ENCODE peak calls at places on chromosomes 1 and 21, in seven cellular contexts. W is SK-MEL-5; P is NCI-H446; G is Right ventricle myocardium superior; I is CD8-positive, alpha-beta memory T cell; X is Kasumi-1; N is ELR. D is an unnamed sample.

GRCh38 chr1:27503033-27503432 is 13.1 kb upstream of the WASF2 start:
- DNase-seq in X (no peak), N (no peak), I (no peak), W (no peak), G (no peak), P (no peak), D (no peak)

GRCh38 chr1:12159826-12160225 is 7.0 kb upstream of the TNFRSF1B start:
- DNase-seq in I (no peak), P (no peak), X (no peak), W (no peak), G (peak), N (no peak), D (no peak)

GRCh38 chr21:29834617-29835016 is 105.2 kb downstream of the GRIK1 start:
- DNase-seq in P (no peak), W (no peak), I (no peak), G (no peak), X (no peak), N (no peak), D (no peak)

GRCh38 chr1:234531181-234532132 is 52.5 kb upstream of the TARBP1 start:
- DNase-seq in G (peak), P (peak), N (no peak), X (no peak), W (no peak), I (no peak), D (no peak)

GRCh38 chr1:39361446-39361845 is 130.0 kb upstream of the BMP8A start:
- DNase-seq in P (no peak), W (no peak), G (no peak), X (no peak), I (no peak), N (no peak), D (no peak)

GRCh38 chr1:174990382-174990999 is 9.3 kb upstream of the CACYBP start:
- DNase-seq in I (no peak), N (peak), P (no peak), X (peak), G (no peak), W (peak), D (peak)

GRCh38 chr1:9872430-9873165 is 37.5 kb downstream of the CTNNBIP1 start:
- DNase-seq in X (no peak), P (peak), W (no peak), I (no peak), G (no peak), N (peak), D (no peak)

GRCh38 chr1:46757256-46757955 is 38.5 kb upstream of the EFCAB14 start:
- DNase-seq in W (no peak), P (no peak), I (no peak), X (no peak), G (no peak), N (no peak), D (no peak)

GRCh38 chr1:186595969-186596368 is 84.3 kb downstream of the PTGS2 start:
- DNase-seq in N (peak), G (no peak), I (no peak), W (no peak), P (no peak), X (no peak), D (peak)

GRCh38 chr1:205435904-205436573 is 14.2 kb upstream of the LEMD1 start:
- DNase-seq in I (no peak), X (no peak), N (no peak), W (no peak), P (no peak), G (no peak), D (no peak)

GRCh38 chr1:158527190-158527815 is 26.9 kb downstream of the OR6Y1 start:
- DNase-seq in W (peak), P (no peak), N (peak), I (no peak), G (no peak), X (peak), D (no peak)

GRCh38 chr1:95094923-95095322 is 22.2 kb upstream of the ALG14 start:
- DNase-seq in N (no peak), X (no peak), P (no peak), W (no peak), I (no peak), G (no peak), D (no peak)

GRCh38 chr1:201626629-201627275 is 87.8 kb downstream of the NAV1 start:
- DNase-seq in P (no peak), I (no peak), X (no peak), G (no peak), W (no peak), N (no peak), D (no peak)

GRCh38 chr1:204988201-204988600 is 54.8 kb upstream of the CNTN2 start:
- DNase-seq in X (no peak), W (no peak), G (no peak), I (no peak), N (no peak), P (no peak), D (no peak)

GRCh38 chr1:95067069-95067468 is 5.7 kb downstream of the ALG14 start:
- DNase-seq in N (no peak), I (no peak), G (no peak), W (no peak), X (no peak), P (no peak), D (no peak)

GRCh38 chr1:85465099-85465790 is at the start of gene DDAH1:
- DNase-seq in G (peak), P (peak), X (peak), W (peak), I (no peak), N (peak), D (peak)

GRCh38 chr1:20685099-20685662 is 24.0 kb upstream of the DDOST start:
- DNase-seq in N (no peak), W (no peak), I (no peak), P (no peak), G (peak), X (no peak), D (no peak)

GRCh38 chr1:212683357-212683722 is 16.3 kb downstream of the BATF3 start:
- DNase-seq in W (no peak), N (no peak), P (no peak), X (peak), I (peak), G (peak), D (peak)

GRCh38 chr1:45820797-45821196 is 17.4 kb downstream of the MAST2 start:
- DNase-seq in N (no peak), W (no peak), I (no peak), X (no peak), G (no peak), P (no peak), D (no peak)

GRCh38 chr21:40507978-40508377 is 339.0 kb downstream of the DSCAM start:
- DNase-seq in G (no peak), X (no peak), N (peak), I (no peak), W (no peak), P (no peak), D (no peak)

GRCh38 chr1:165852896-165853295 is 25.5 kb downstream of the UCK2 start:
- DNase-seq in W (no peak), G (no peak), P (no peak), X (no peak), N (no peak), I (no peak), D (no peak)

GRCh38 chr1:1614204-1614953 is 921 bp upstream of the MIB2 start:
- DNase-seq in P (no peak), I (peak), X (peak), N (peak), G (peak), W (peak), D (no peak)

GRCh38 chr1:99590578-99591209 is 55.2 kb upstream of the PALMD start:
- DNase-seq in P (peak), N (peak), I (no peak), X (no peak), W (no peak), G (peak), D (no peak)

GRCh38 chr1:58895082-58895481 is 111.2 kb upstream of the JUN start:
- DNase-seq in X (no peak), G (no peak), P (no peak), I (no peak), N (no peak), W (no peak), D (no peak)

GRCh38 chr1:30447080-30447479 is 276.3 kb downstream of the MATN1 start:
- DNase-seq in G (no peak), I (no peak), P (no peak), X (no peak), N (no peak), W (no peak), D (no peak)

GRCh38 chr21:38956791-38957571 is 151.3 kb downstream of the ETS2 start:
- DNase-seq in G (peak), W (no peak), X (peak), P (no peak), N (peak), I (no peak), D (no peak)

GRCh38 chr1:30106125-30106524 is 617.3 kb downstream of the MATN1 start:
- DNase-seq in W (peak), N (peak), G (peak), I (no peak), X (no peak), P (no peak), D (no peak)

GRCh38 chr1:53329183-53329544 is 1.3 kb upstream of the LRP8 start:
- DNase-seq in N (no peak), P (no peak), G (peak), I (no peak), X (no peak), W (no peak), D (no peak)

GRCh38 chr1:118300808-118301207 is 115.8 kb upstream of the SPAG17 start:
- DNase-seq in N (no peak), G (no peak), X (no peak), I (no peak), W (no peak), P (no peak), D (no peak)

GRCh38 chr21:32578107-32578691 is 7.1 kb downstream of the TCP10L start:
- DNase-seq in G (no peak), I (peak), W (peak), X (no peak), P (no peak), N (peak), D (no peak)

GRCh38 chr1:205237526-205238484 is 10.1 kb downstream of the TMCC2 start:
- DNase-seq in W (no peak), X (peak), G (no peak), I (no peak), P (no peak), N (no peak), D (peak)

GRCh38 chr1:155251566-155251965 is 3.7 kb downstream of the ENTREP3 start:
- DNase-seq in X (no peak), P (no peak), I (no peak), W (no peak), N (no peak), G (no peak), D (no peak)

GRCh38 chr1:3368711-3369436 is 85.6 kb upstream of the ARHGEF16 start:
- DNase-seq in I (no peak), G (no peak), X (no peak), N (no peak), W (no peak), P (no peak), D (no peak)

GRCh38 chr1:50278961-50279360 is 144.3 kb downstream of the DMRTA2 start:
- DNase-seq in I (no peak), N (no peak), P (no peak), X (no peak), W (no peak), G (no peak), D (no peak)

D was measured in GM13977.